ENCODE peak calls at places on chromosomes 6 and 20, in six cellular contexts. I is coronary artery, K is AG10803, O is lower leg skin, U is body of pancreas, T is psoas muscle. G is an unnamed sample.

GRCh38 chr6:134764741-134765140 is 185.2 kb downstream of the ALDH8A1 start:
- DNase-seq in K (no peak), O (no peak), I (no peak), T (no peak), U (no peak), G (no peak)

GRCh38 chr6:167268683-167269280 is 22.3 kb upstream of the UNC93A start:
- DNase-seq in T (no peak), U (no peak), K (no peak), I (no peak), O (no peak), G (no peak)

GRCh38 chr20:40962733-40963504 is 65.7 kb upstream of the TOP1 start:
- DNase-seq in T (peak; percentile 61), K (peak; percentile 43), I (peak; percentile 82), U (peak; percentile 64), O (peak; percentile 53), G (peak; percentile 76)

GRCh38 chr6:49336514-49337131 is 126.4 kb downstream of the MMUT start:
- DNase-seq in O (no peak), T (no peak), I (no peak), U (peak; percentile 90), K (no peak), G (no peak)

GRCh38 chr6:17503051-17503450 is 97.1 kb upstream of the FAM8A1 start:
- DNase-seq in T (no peak), I (no peak), U (no peak), K (no peak), O (no peak), G (no peak)

GRCh38 chr6:158978752-158979151 is 21.2 kb downstream of the RSPH3 start:
- DNase-seq in U (no peak), K (peak; percentile 72), I (no peak), T (no peak), O (no peak), G (no peak)

GRCh38 chr6:21678990-21679389 is 85.4 kb downstream of the SOX4 start:
- DNase-seq in U (no peak), K (peak; percentile 42), T (no peak), O (no peak), I (no peak), G (no peak)

GRCh38 chr6:14464049-14464448 is 346.5 kb downstream of the CD83 start:
- DNase-seq in U (no peak), I (no peak), K (peak; percentile 40), O (no peak), T (no peak), G (no peak)

DNA sequence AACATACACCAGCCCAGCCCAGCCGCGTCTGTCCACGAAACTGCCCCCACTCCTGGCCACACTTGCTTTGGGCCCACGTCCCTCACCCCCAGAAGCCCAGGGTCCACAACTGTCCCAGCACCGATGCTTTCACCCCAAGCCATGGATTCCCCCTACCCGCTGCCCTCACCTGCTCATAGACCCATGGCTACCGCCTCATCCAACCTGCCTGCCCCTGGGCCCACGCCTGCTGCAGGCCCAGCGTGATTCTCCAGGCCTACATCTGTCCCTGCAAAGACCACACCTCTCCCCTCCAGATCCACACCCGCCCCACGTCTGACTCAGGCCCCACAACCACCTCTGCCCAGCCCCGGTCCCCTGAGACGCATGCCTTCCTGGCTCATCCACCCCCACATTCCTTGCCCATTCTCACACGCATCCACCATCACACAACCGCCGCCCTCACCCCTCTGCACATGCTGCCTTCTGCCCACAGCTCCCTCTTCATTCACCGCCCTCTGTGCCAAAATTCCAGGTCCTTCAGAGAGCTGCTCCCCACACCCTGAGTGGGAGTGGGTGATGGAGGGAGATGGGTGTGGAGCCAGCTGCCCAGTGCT is 86.7 kb downstream of the GRM4 start:
- DNase-seq in I (no peak), U (no peak), T (no peak), O (no peak), K (peak; percentile 69), G (no peak)
- TF ChIP-seq CTCF in I (no peak), U (no peak), T (no peak), O (no peak), K (no peak), G (no peak)

GRCh38 chr6:139165324-139165723 is 30.4 kb downstream of the HECA start:
- DNase-seq in K (no peak), O (no peak), T (no peak), I (no peak), U (no peak), G (no peak)

GRCh38 chr6:139166238-139166955 is 31.5 kb downstream of the HECA start:
- DNase-seq in O (no peak), I (no peak), K (no peak), T (no peak), U (no peak), G (no peak)

GRCh38 chr6:139161169-139161568 is 26.3 kb downstream of the HECA start:
- DNase-seq in O (no peak), T (no peak), K (peak; percentile 58), I (no peak), U (no peak), G (no peak)

GRCh38 chr6:139161817-139162284 is 27.0 kb downstream of the HECA start:
- DNase-seq in I (no peak), O (no peak), T (no peak), U (no peak), K (no peak), G (no peak)

DNA sequence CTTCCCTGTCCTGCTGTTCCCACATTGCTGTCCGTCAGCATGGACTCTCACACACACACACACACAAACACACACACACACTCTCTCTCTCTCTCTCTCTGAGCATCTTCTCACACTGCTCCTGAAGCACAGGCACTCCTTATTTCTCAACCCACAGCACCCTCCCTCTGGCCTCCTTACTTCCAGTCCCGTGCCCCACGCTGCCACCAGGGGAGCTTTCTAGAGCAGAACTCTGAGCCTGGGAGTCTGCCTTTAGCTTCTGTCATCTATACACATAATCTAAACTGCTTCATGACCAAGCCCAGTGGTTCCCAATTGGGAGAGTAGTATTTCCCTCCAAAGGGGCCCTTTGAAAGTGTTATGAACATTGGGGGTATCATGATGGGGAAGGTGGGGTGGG is 29.1 kb downstream of the HECA start:
- DNase-seq in K (no peak), O (no peak), U (no peak), I (no peak), T (no peak), G (no peak)
- TF ChIP-seq CTCF in K (no peak), O (no peak), U (no peak), I (no peak), T (no peak), G (no peak)

GRCh38 chr20:63519765-63520593 is 586 bp upstream of the PPDPF start:
- DNase-seq in I (peak; percentile 87), U (no peak), T (no peak), K (peak; percentile 45), O (peak; percentile 60), G (peak; percentile 76)
- TF ChIP-seq CTCF in I (no peak), U (peak; percentile 16), T (peak; percentile 32), K (peak; percentile 34), O (no peak), G (no peak)

GRCh38 chr6:52284460-52285173 is at the start of gene MCM3:
- DNase-seq in U (peak; percentile 99), I (peak; percentile 99), K (peak; percentile 99), O (peak; percentile 98), T (peak; percentile 97), G (peak; percentile 92)
- TF ChIP-seq CTCF in U (peak; percentile 43), I (no peak), K (peak; percentile 17), O (no peak), T (no peak), G (no peak)

GRCh38 chr6:28656715-28657114 is 131.0 kb downstream of the GPX5 start:
- DNase-seq in K (no peak), I (no peak), U (no peak), T (no peak), O (no peak), G (no peak)
- TF ChIP-seq CTCF in K (no peak), I (no peak), U (no peak), T (no peak), O (no peak), G (no peak)

GRCh38 chr6:51963980-51964379 is 123.4 kb downstream of the PKHD1 start:
- DNase-seq in T (no peak), U (no peak), I (no peak), O (no peak), K (no peak), G (no peak)

GRCh38 chr6:51962355-51962754 is 125.1 kb downstream of the PKHD1 start:
- DNase-seq in I (no peak), T (no peak), K (no peak), U (no peak), O (no peak), G (no peak)

GRCh38 chr6:51965222-51965801 is 122.1 kb downstream of the PKHD1 start:
- DNase-seq in K (no peak), U (no peak), O (no peak), T (no peak), I (no peak), G (no peak)

GRCh38 chr6:51960419-51960818 is 127.0 kb downstream of the PKHD1 start:
- DNase-seq in U (no peak), T (no peak), K (no peak), O (no peak), I (no peak), G (no peak)

DNA sequence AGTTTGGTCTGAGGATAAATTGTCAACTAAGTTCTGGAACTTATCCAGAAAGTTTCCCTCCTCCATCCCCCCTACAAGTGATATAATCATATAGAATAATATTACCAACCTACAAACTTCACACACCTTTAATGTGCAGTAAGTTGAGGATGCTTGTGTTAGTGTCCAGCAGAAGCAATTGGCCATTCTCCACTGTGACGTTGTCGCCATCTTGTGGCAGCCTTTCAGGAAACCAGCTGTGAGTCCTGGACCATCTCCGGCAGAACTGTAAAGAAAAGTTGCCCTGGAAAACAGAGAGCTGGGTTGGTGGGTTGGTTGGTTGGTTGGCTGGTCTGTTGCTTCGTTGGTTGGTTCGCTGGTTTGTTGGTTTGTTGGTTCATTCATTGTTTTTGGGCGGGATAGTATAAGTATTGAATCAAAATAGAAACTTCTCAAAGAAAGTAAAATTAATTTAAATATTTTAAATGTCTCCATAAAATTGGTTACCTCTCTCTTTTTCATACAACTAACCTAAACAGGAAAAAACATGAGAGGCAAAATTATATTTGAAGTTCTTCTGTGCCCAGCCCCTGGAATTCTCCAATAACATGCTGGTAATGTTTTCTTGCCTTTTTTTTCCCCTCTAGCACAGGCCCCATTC is 127.5 kb downstream of the PKHD1 start:
- DNase-seq in I (no peak), O (peak; percentile 67), U (peak; percentile 68), K (peak; percentile 59), T (peak; percentile 34), G (peak; percentile 84)
- TF ChIP-seq CTCF in I (peak; percentile 33), O (no peak), U (peak; percentile 64), K (peak; percentile 88), T (peak; percentile 52), G (peak; percentile 55)